ENCODE peak calls at places on chromosome 15, in eight cellular contexts. I is activated T-cell treated with anti-CD3 and anti-CD28 coated beads, Interleukin-2, amount 50 U/mL, for 72 hours; Y is CD8-positive, alpha-beta memory T cell; L is T-cell; V is fibroblast of gingiva; F is effector memory CD8-positive, alpha-beta T cell; G is AG08395; W is amniotic stem cell. Q is an unnamed sample.

GRCh38 chr15:70166506-70167087 is 68.9 kb upstream of the TLE3 start:
- DNase-seq in I (no peak), Y (no peak), L (no peak), V (no peak), F (no peak), G (no peak), W (no peak), Q (no peak)

GRCh38 chr15:69474291-69474690 is 21.7 kb downstream of the RPLP1 start:
- DNase-seq in I (no peak), Y (no peak), L (no peak), V (no peak), F (no peak), G (peak), W (no peak), Q (no peak)

GRCh38 chr15:98923159-98923558 is 84.4 kb downstream of the PGPEP1L start:
- DNase-seq in I (no peak), Y (no peak), L (no peak), V (no peak), F (no peak), G (no peak), W (no peak), Q (no peak)

GRCh38 chr15:95146476-95146875 is 915.1 kb downstream of the MCTP2 start:
- DNase-seq in I (no peak), Y (no peak), L (no peak), V (no peak), F (no peak), G (no peak), W (no peak), Q (no peak)

GRCh38 chr15:99312228-99312627 is 60.9 kb downstream of the LRRC28 start:
- DNase-seq in I (no peak), Y (no peak), L (no peak), V (no peak), F (no peak), G (no peak), W (no peak), Q (no peak)

GRCh38 chr15:38690221-38690620 is 125.6 kb upstream of the RASGRP1 start:
- DNase-seq in I (no peak), Y (no peak), L (no peak), V (no peak), F (no peak), G (no peak), W (no peak), Q (no peak)

GRCh38 chr15:81981888-81982287 is 63.9 kb downstream of the MEX3B start:
- DNase-seq in I (no peak), Y (no peak), L (no peak), V (no peak), F (no peak), G (no peak), W (no peak), Q (no peak)

GRCh38 chr15:48433226-48433886 is 102.1 kb downstream of the DUT start:
- DNase-seq in I (peak), Y (no peak), L (no peak), V (peak), F (no peak), G (peak), W (peak), Q (no peak)

GRCh38 chr15:49877117-49877860 is 241.7 kb downstream of the ATP8B4 start:
- DNase-seq in I (no peak), Y (no peak), L (no peak), V (peak), F (no peak), G (peak), W (no peak), Q (no peak)

GRCh38 chr15:77696006-77696631 is 63.4 kb upstream of the LINGO1 start:
- DNase-seq in I (no peak), Y (no peak), L (no peak), V (no peak), F (no peak), G (no peak), W (no peak), Q (no peak)

GRCh38 chr15:29888651-29889050 is 66.4 kb upstream of the TJP1 start:
- DNase-seq in I (no peak), Y (no peak), L (no peak), V (peak), F (no peak), G (no peak), W (no peak), Q (no peak)

GRCh38 chr15:89155656-89156055 is 65.7 kb downstream of the RLBP1 start:
- DNase-seq in I (no peak), Y (no peak), L (no peak), V (no peak), F (no peak), G (no peak), W (no peak), Q (no peak)

GRCh38 chr15:88246666-88247446 is 9.7 kb downstream of the NTRK3 start:
- DNase-seq in I (peak), Y (peak), L (peak), V (peak), F (peak), G (peak), W (peak), Q (peak)

GRCh38 chr15:36407647-36408046 is 171.8 kb upstream of the CDIN1 start:
- DNase-seq in I (no peak), Y (no peak), L (no peak), V (peak), F (no peak), G (peak), W (peak), Q (no peak)

GRCh38 chr15:80730931-80731330 is 35.8 kb downstream of the ABHD17C start:
- DNase-seq in I (no peak), Y (no peak), L (no peak), V (no peak), F (no peak), G (no peak), W (no peak), Q (no peak)

GRCh38 chr15:57037548-57037947 is 119.1 kb downstream of the TCF12 start:
- DNase-seq in I (no peak), Y (no peak), L (no peak), V (no peak), F (no peak), G (no peak), W (no peak), Q (no peak)

GRCh38 chr15:38050988-38051387 is 116.5 kb downstream of the TMCO5A start:
- DNase-seq in I (no peak), Y (no peak), L (no peak), V (no peak), F (no peak), G (no peak), W (no peak), Q (no peak)

GRCh38 chr15:88571153-88572029 is 24.9 kb upstream of the DET1 start:
- DNase-seq in I (no peak), Y (no peak), L (no peak), V (no peak), F (no peak), G (no peak), W (no peak), Q (no peak)

GRCh38 chr15:53962646-53963561 is 15.3 kb upstream of the UNC13C start:
- DNase-seq in I (peak), Y (no peak), L (peak), V (no peak), F (no peak), G (no peak), W (no peak), Q (no peak)

GRCh38 chr15:25251700-25252390 is 187.0 kb downstream of the UBE3A start:
- DNase-seq in I (no peak), Y (no peak), L (no peak), V (no peak), F (no peak), G (no peak), W (no peak), Q (no peak)

GRCh38 chr15:76340198-76340801 is 3.7 kb downstream of the ISL2 start:
- DNase-seq in I (peak), Y (no peak), L (no peak), V (peak), F (no peak), G (no peak), W (no peak), Q (no peak)

GRCh38 chr15:84750583-84751092 is 2.2 kb downstream of the ZNF592 start:
- DNase-seq in I (no peak), Y (no peak), L (no peak), V (no peak), F (no peak), G (no peak), W (no peak), Q (peak)

GRCh38 chr15:76904461-76905012 is 603 bp downstream of the SCAPER start:
- DNase-seq in I (peak), Y (no peak), L (peak), V (no peak), F (no peak), G (peak), W (no peak), Q (peak)

GRCh38 chr15:68543546-68544008 is 35.2 kb upstream of the CORO2B start:
- DNase-seq in I (no peak), Y (no peak), L (no peak), V (no peak), F (no peak), G (no peak), W (no peak), Q (no peak)